ENCODE peak calls at places on chromosomes 5 and 9, in six cellular contexts. J is ovary, G is SK-N-SH, Y is psoas muscle, W is Panc1, H is uterus. V is an unnamed sample.

GRCh38 chr5:170632985-170633234 is 129.1 kb downstream of the KCNIP1 start:
- DNase-seq in J (peak; percentile 87), G (peak; percentile 93), Y (peak; percentile 60), W (no peak), H (peak; percentile 67), V (peak; percentile 76)

GRCh38 chr5:90529939-90530677 is 724 bp upstream of the LYSMD3 start:
- DNase-seq in J (peak; percentile 58), G (peak; percentile 75), Y (peak; percentile 46), W (peak; percentile 73), H (peak; percentile 73), V (no peak)

GRCh38 chr9:70634696-70635095 is 220.2 kb upstream of the KLF9 start:
- DNase-seq in J (no peak), G (no peak), Y (no peak), W (no peak), H (no peak), V (no peak)

GRCh38 chr5:406041-406440 is 36.9 kb upstream of the EXOC3 start:
- DNase-seq in J (no peak), G (no peak), Y (no peak), W (no peak), H (no peak), V (no peak)

GRCh38 chr5:76732405-76733048 is 16.6 kb downstream of the F2R start:
- DNase-seq in J (no peak), G (no peak), Y (no peak), W (no peak), H (no peak), V (no peak)

GRCh38 chr9:130901498-130902203 is 5.0 kb upstream of the QRFP start:
- DNase-seq in J (no peak), G (no peak), Y (no peak), W (no peak), H (no peak), V (no peak)

GRCh38 chr5:170917113-170917512 is 55.3 kb downstream of the RANBP17 start:
- DNase-seq in J (no peak), G (no peak), Y (no peak), W (no peak), H (no peak), V (no peak)

GRCh38 chr5:82796643-82797416 is 280.4 kb downstream of the TMEM167A start:
- DNase-seq in J (no peak), G (no peak), Y (no peak), W (no peak), H (no peak), V (no peak)

GRCh38 chr9:114452219-114453169 is 52.8 kb downstream of the WHRN start:
- DNase-seq in J (no peak), G (no peak), Y (no peak), W (no peak), H (no peak), V (no peak)

GRCh38 chr5:135423158-135423925 is 23.8 kb downstream of the DCANP1 start:
- DNase-seq in J (no peak), G (no peak), Y (no peak), W (no peak), H (no peak), V (no peak)

GRCh38 chr9:89676281-89676680 is 71.5 kb downstream of the GADD45G start:
- DNase-seq in J (no peak), G (peak; percentile 56), Y (peak; percentile 49), W (no peak), H (no peak), V (no peak)

GRCh38 chr5:318931-319601 is 2.4 kb upstream of the AHRR start:
- DNase-seq in J (no peak), G (peak; percentile 40), Y (no peak), W (no peak), H (no peak), V (no peak)

GRCh38 chr5:93145019-93145418 is 436.0 kb downstream of the NR2F1-AS1 start:
- DNase-seq in J (no peak), G (no peak), Y (no peak), W (no peak), H (no peak), V (no peak)

GRCh38 chr5:135031146-135031812 is 2.7 kb downstream of the PITX1 start:
- DNase-seq in J (no peak), G (peak; percentile 56), Y (no peak), W (no peak), H (no peak), V (no peak)

GRCh38 chr9:21454149-21454548 is 13.9 kb downstream of the IFNA1 start:
- DNase-seq in J (no peak), G (no peak), Y (no peak), W (no peak), H (no peak), V (no peak)

GRCh38 chr9:14062449-14063187 is 251.3 kb downstream of the NFIB start:
- DNase-seq in J (no peak), G (peak; percentile 53), Y (no peak), W (no peak), H (no peak), V (no peak)

GRCh38 chr5:135508496-135509005 is 27.2 kb downstream of the NEUROG1 start:
- DNase-seq in J (no peak), G (no peak), Y (no peak), W (no peak), H (no peak), V (no peak)

GRCh38 chr9:108322326-108323098 is 533.3 kb downstream of the ACTL7B start:
- DNase-seq in J (no peak), G (no peak), Y (no peak), W (no peak), H (no peak), V (no peak)

GRCh38 chr5:37756248-37756647 is 83.6 kb downstream of the GDNF start:
- DNase-seq in J (no peak), G (no peak), Y (no peak), W (no peak), H (no peak), V (no peak)

GRCh38 chr5:178121450-178122276 is 8.3 kb downstream of the N4BP3 start:
- DNase-seq in J (peak; percentile 57), G (peak; percentile 57), Y (no peak), W (no peak), H (no peak), V (no peak)

GRCh38 chr9:96158909-96159575 is 142.9 kb downstream of the HSD17B3 start:
- DNase-seq in J (no peak), G (no peak), Y (no peak), W (no peak), H (no peak), V (no peak)

GRCh38 chr5:121152411-121152810 is 688.3 kb downstream of the PRR16 start:
- DNase-seq in J (no peak), G (no peak), Y (no peak), W (no peak), H (no peak), V (no peak)

GRCh38 chr5:118336468-118336867 is 651.9 kb downstream of the DTWD2 start:
- DNase-seq in J (no peak), G (no peak), Y (no peak), W (no peak), H (no peak), V (no peak)

GRCh38 chr5:103801681-103802080 is 239.1 kb upstream of the NUDT12 start:
- DNase-seq in J (no peak), G (no peak), Y (no peak), W (no peak), H (no peak), V (no peak)

GRCh38 chr9:16282216-16282615 is 588.3 kb downstream of the BNC2 start:
- DNase-seq in J (no peak), G (no peak), Y (no peak), W (no peak), H (no peak), V (no peak)

GRCh38 chr5:166430491-166431319 is 1860.7 kb upstream of the WWC1 start:
- DNase-seq in J (no peak), G (no peak), Y (no peak), W (no peak), H (no peak), V (peak; percentile 89)

GRCh38 chr5:138655530-138656245 is 80.5 kb upstream of the HSPA9 start:
- DNase-seq in J (no peak), G (no peak), Y (no peak), W (no peak), H (peak; percentile 42), V (no peak)

GRCh38 chr5:161230222-161230621 is 316.3 kb downstream of the GABRB2 start:
- DNase-seq in J (no peak), G (no peak), Y (no peak), W (no peak), H (no peak), V (no peak)

GRCh38 chr5:74947961-74948613 is 81.9 kb upstream of the FAM169A start:
- DNase-seq in J (no peak), G (no peak), Y (no peak), W (peak; percentile 35), H (no peak), V (no peak)

GRCh38 chr5:125326114-125326513 is 579.7 kb upstream of the ZNF608 start:
- DNase-seq in J (no peak), G (peak; percentile 47), Y (peak; percentile 15), W (no peak), H (peak; percentile 35), V (no peak)

GRCh38 chr5:77812926-77813589 is 36.9 kb upstream of the TBCA start:
- DNase-seq in J (no peak), G (no peak), Y (no peak), W (no peak), H (no peak), V (no peak)

GRCh38 chr9:35904966-35905781 is 828 bp upstream of the HRCT1 start:
- DNase-seq in J (no peak), G (no peak), Y (no peak), W (no peak), H (no peak), V (no peak)
- H3K27ac ChIP-seq in J (peak overlapping the region; percentile 85), G (peak overlapping the region; percentile 98), Y (peak overlapping the region; percentile 80), W (peak overlapping the region; percentile 72), H (peak overlapping the region; percentile 95), V (no peak overlapping the region)

GRCh38 chr9:132984202-132985062 is 5.9 kb downstream of the GFI1B start:
- DNase-seq in J (no peak), G (no peak), Y (no peak), W (no peak), H (no peak), V (no peak)
- H3K27me3 ChIP-seq in J (no peaks in the 10 kb centered on the region), G (peaks cover 25% of the 10 kb centered on the region), Y (no peaks in the 10 kb centered on the region), W (no peaks in the 10 kb centered on the region), H (no peaks in the 10 kb centered on the region), V (peaks cover 2% of the 10 kb centered on the region)

GRCh38 chr9:75814667-75815066 is 75.8 kb upstream of the PCSK5 start:
- DNase-seq in J (no peak), G (no peak), Y (no peak), W (no peak), H (no peak), V (no peak)
- H3K9me3 ChIP-seq in J (no peaks in the 10 kb centered on the region), G (no peaks in the 10 kb centered on the region), Y (peaks cover 37% of the 10 kb centered on the region), W (peaks cover 2% of the 10 kb centered on the region), H (no peaks in the 10 kb centered on the region), V (no peaks in the 10 kb centered on the region)

GRCh38 chr5:139789845-139790189 is 5.8 kb upstream of the PSD2 start:
- DNase-seq in J (no peak), G (no peak), Y (no peak), W (no peak), H (no peak), V (no peak)

GRCh38 chr5:139789116-139789844 is 6.3 kb upstream of the PSD2 start:
- DNase-seq in J (no peak), G (no peak), Y (no peak), W (no peak), H (no peak), V (no peak)

GRCh38 chr5:139787257-139787567 is 8.4 kb upstream of the PSD2 start:
- DNase-seq in J (no peak), G (no peak), Y (no peak), W (no peak), H (no peak), V (no peak)

GRCh38 chr5:139788294-139788875 is 7.2 kb upstream of the PSD2 start:
- DNase-seq in J (peak; percentile 56), G (no peak), Y (peak; percentile 50), W (no peak), H (no peak), V (no peak)

GRCh38 chr5:139787568-139788293 is 7.9 kb upstream of the PSD2 start:
- DNase-seq in J (peak; percentile 95), G (peak; percentile 98), Y (peak; percentile 87), W (peak; percentile 43), H (peak; percentile 84), V (no peak)
- H3K27ac ChIP-seq in J (no peak overlapping the region), G (no peak overlapping the region), Y (peak overlapping the region; percentile 80), W (peak overlapping the region; percentile 49), H (peak overlapping the region; percentile 40), V (no peak overlapping the region)

V was measured in iPS DF 6.9.